ENCODE peak calls at places on chromosomes 16 and 17, in six cellular contexts. One of them, this sample, is unnamed.

GRCh38 chr17:34740516-34740915 is 161.1 kb downstream of the TMEM132E start:
- DNase-seq in H9: peak; percentile 19
- DNase-seq in spleen: no peak
- DNase-seq in esophagus squamous epithelium: no peak
- DNase-seq in heart right ventricle: no peak
- DNase-seq in H7: no peak
- DNase-seq in this sample: no peak

GRCh38 chr16:1941162-1941923 is 1.7 kb downstream of the MSRB1 start:
- DNase-seq in H7: peak; percentile 79
- DNase-seq in H9: peak; percentile 75
- DNase-seq in heart right ventricle: no peak
- DNase-seq in spleen: no peak
- DNase-seq in esophagus squamous epithelium: no peak
- DNase-seq in this sample: no peak

GRCh38 chr17:2215616-2216364 is 87.8 kb downstream of the SMG6 start:
- DNase-seq in H7: peak; percentile 75
- DNase-seq in heart right ventricle: peak; percentile 81
- DNase-seq in esophagus squamous epithelium: no peak
- DNase-seq in H9: peak; percentile 64
- DNase-seq in spleen: peak; percentile 90
- DNase-seq in this sample: peak; percentile 82

GRCh38 chr17:42669705-42670198 is 7.0 kb downstream of the PLEKHH3 start:
- DNase-seq in heart right ventricle: no peak
- DNase-seq in spleen: no peak
- DNase-seq in H9: no peak
- DNase-seq in esophagus squamous epithelium: no peak
- DNase-seq in H7: peak; percentile 94
- DNase-seq in this sample: no peak

GRCh38 chr17:47423406-47424295 is 99.9 kb downstream of the EFCAB13 start:
- DNase-seq in spleen: peak; percentile 75
- DNase-seq in H9: peak; percentile 68
- DNase-seq in H7: peak; percentile 81
- DNase-seq in esophagus squamous epithelium: no peak
- DNase-seq in heart right ventricle: peak; percentile 3
- DNase-seq in this sample: peak; percentile 18

GRCh38 chr17:9123594-9124553 is 102.6 kb downstream of the NTN1 start:
- DNase-seq in esophagus squamous epithelium: no peak
- DNase-seq in spleen: no peak
- DNase-seq in heart right ventricle: no peak
- DNase-seq in H9: no peak
- DNase-seq in H7: no peak
- DNase-seq in this sample: no peak

GRCh38 chr17:29376667-29377268 is 13.4 kb upstream of the TAOK1 start:
- DNase-seq in H7: peak; percentile 59
- DNase-seq in esophagus squamous epithelium: no peak
- DNase-seq in spleen: no peak
- DNase-seq in heart right ventricle: peak; percentile 6
- DNase-seq in H9: peak; percentile 54
- DNase-seq in this sample: no peak

GRCh38 chr17:9334536-9335446 is 240.8 kb downstream of the STX8 start:
- DNase-seq in heart right ventricle: no peak
- DNase-seq in H7: no peak
- DNase-seq in H9: no peak
- DNase-seq in spleen: no peak
- DNase-seq in esophagus squamous epithelium: no peak
- DNase-seq in this sample: no peak

GRCh38 chr17:66764559-66764958 is 70.4 kb upstream of the CACNG5 start:
- DNase-seq in H9: peak; percentile 36
- DNase-seq in spleen: no peak
- DNase-seq in heart right ventricle: no peak
- DNase-seq in H7: no peak
- DNase-seq in esophagus squamous epithelium: no peak
- DNase-seq in this sample: no peak

GRCh38 chr16:28513484-28514181 is 7.0 kb upstream of the IL27 start:
- DNase-seq in spleen: no peak
- DNase-seq in esophagus squamous epithelium: no peak
- DNase-seq in heart right ventricle: no peak
- DNase-seq in H7: no peak
- DNase-seq in H9: no peak
- DNase-seq in this sample: no peak

GRCh38 chr17:67850991-67851631 is 25.8 kb downstream of the BPTF start:
- DNase-seq in spleen: no peak
- DNase-seq in H9: no peak
- DNase-seq in heart right ventricle: no peak
- DNase-seq in esophagus squamous epithelium: no peak
- DNase-seq in H7: no peak
- DNase-seq in this sample: no peak

GRCh38 chr16:56257260-56257659 is 66.0 kb downstream of the GNAO1 start:
- DNase-seq in esophagus squamous epithelium: no peak
- DNase-seq in heart right ventricle: peak; percentile 63
- DNase-seq in H7: no peak
- DNase-seq in H9: no peak
- DNase-seq in spleen: no peak
- DNase-seq in this sample: no peak

GRCh38 chr16:56255904-56256303 is 64.6 kb downstream of the GNAO1 start:
- DNase-seq in heart right ventricle: no peak
- DNase-seq in H9: no peak
- DNase-seq in esophagus squamous epithelium: no peak
- DNase-seq in H7: no peak
- DNase-seq in spleen: no peak
- DNase-seq in this sample: no peak

GRCh38 chr16:56258508-56259424 is 67.5 kb downstream of the GNAO1 start:
- DNase-seq in spleen: no peak
- DNase-seq in H9: no peak
- DNase-seq in heart right ventricle: no peak
- DNase-seq in H7: no peak
- DNase-seq in esophagus squamous epithelium: no peak
- DNase-seq in this sample: no peak

GRCh38 chr16:56259425-56259779 is 68.1 kb downstream of the GNAO1 start:
- DNase-seq in esophagus squamous epithelium: no peak
- DNase-seq in spleen: no peak
- DNase-seq in heart right ventricle: no peak
- DNase-seq in H9: no peak
- DNase-seq in H7: no peak
- DNase-seq in this sample: no peak

DNA sequence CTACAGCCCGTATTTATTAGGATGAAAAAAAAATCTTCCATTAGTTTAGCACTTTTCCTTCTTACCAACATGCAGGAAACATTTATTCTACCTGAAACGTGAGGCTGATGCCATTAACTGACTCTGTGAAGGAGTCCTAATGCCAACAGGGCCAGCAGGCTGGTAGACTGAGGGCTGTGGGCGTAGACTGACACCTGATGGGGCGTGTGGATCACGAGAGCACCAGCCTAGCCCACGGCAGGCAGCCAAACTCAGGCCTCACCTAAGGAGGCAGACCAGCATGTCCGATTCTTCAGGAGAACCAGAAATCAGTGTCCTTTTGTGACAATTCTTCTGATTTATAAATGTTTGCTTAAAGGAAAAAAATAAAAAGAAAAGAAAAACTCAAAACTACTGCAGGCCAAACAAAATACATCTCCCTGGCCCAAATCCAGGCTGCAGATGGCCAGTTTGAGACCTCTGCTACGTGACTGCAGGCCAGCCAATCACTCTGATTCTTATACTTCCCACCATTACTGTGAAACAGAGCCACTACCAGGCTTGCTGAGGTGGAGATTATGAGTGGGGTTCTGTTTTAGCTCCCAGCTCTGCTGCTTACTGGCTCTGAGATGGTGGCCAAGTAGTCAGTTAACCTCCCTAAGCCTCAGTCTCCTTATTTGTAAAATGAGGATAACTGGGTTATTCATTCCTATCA is 66.5 kb downstream of the GNAO1 start:
- DNase-seq in heart right ventricle: peak; percentile 63
- DNase-seq in esophagus squamous epithelium: no peak
- DNase-seq in H9: no peak
- DNase-seq in spleen: no peak
- DNase-seq in H7: no peak
- DNase-seq in this sample: no peak
- H3K27me3 ChIP-seq in heart right ventricle: no peaks in the 10 kb centered on the region
- H3K27me3 ChIP-seq in esophagus squamous epithelium: no peaks in the 10 kb centered on the region
- H3K27me3 ChIP-seq in H9: no peaks in the 10 kb centered on the region
- H3K27me3 ChIP-seq in spleen: no peaks in the 10 kb centered on the region
- H3K27me3 ChIP-seq in H7: no peaks in the 10 kb centered on the region
- H3K27me3 ChIP-seq in this sample: peaks cover 2% of the 10 kb centered on the region

GRCh38 chr17:58403312-58403711 is 14.0 kb downstream of the RNF43 start:
- DNase-seq in spleen: no peak
- DNase-seq in esophagus squamous epithelium: no peak
- DNase-seq in H7: peak; percentile 46
- DNase-seq in heart right ventricle: no peak
- DNase-seq in H9: peak; percentile 65
- DNase-seq in this sample: no peak
- H3K27me3 ChIP-seq in spleen: no peaks in the 10 kb centered on the region
- H3K27me3 ChIP-seq in esophagus squamous epithelium: no peaks in the 10 kb centered on the region
- H3K27me3 ChIP-seq in H7: peaks cover 34% of the 10 kb centered on the region
- H3K27me3 ChIP-seq in heart right ventricle: no peaks in the 10 kb centered on the region
- H3K27me3 ChIP-seq in H9: peaks cover 39% of the 10 kb centered on the region
- H3K27me3 ChIP-seq in this sample: no peaks in the 10 kb centered on the region

DNA sequence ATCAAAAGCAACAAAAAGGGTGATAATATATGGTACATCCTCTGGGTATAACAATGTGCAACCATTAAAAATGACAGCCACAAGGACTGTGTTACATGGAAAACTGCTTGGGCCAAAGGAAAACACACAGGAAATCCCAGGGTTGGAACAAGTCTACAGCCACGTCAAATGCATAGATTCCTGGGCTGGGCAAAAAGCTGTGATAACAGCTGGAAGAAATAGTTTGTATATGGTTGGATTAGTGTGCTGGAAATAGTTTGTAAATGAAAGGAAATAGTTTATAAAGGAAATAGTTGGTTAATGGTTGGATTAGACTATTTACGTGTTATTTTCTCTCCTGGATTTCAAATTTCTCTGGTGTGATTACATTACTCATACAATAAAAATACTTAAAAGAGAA is 2.6 kb downstream of the HSD17B2 start:
- DNase-seq in heart right ventricle: no peak
- DNase-seq in esophagus squamous epithelium: no peak
- DNase-seq in H7: no peak
- DNase-seq in H9: no peak
- DNase-seq in spleen: no peak
- DNase-seq in this sample: no peak
- H3K27me3 ChIP-seq in heart right ventricle: peaks cover 8% of the 10 kb centered on the region
- H3K27me3 ChIP-seq in esophagus squamous epithelium: no peaks in the 10 kb centered on the region
- H3K27me3 ChIP-seq in H7: no peaks in the 10 kb centered on the region
- H3K27me3 ChIP-seq in H9: no peaks in the 10 kb centered on the region
- H3K27me3 ChIP-seq in spleen: peaks cover 14% of the 10 kb centered on the region
- H3K27me3 ChIP-seq in this sample: no peaks in the 10 kb centered on the region

DNA sequence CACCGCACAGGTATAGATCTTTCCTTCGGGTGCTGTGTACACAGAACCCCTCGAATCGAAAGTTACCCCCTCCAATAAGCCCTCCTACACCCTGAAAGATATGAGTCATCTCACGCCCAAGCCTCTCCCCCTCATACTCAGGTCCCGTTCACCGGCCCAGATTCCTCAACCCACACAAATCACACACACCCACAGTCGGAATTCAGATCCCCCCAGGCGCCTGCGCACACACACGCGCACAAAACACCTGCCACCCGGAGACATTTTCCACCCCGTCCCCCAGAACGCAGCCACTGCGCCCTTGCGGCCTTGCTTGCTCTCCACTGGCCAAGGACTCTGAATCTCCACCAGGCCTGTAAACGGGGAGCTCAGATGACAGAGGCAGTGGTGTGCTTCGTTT is 4.9 kb downstream of the JPH3 start:
- DNase-seq in spleen: no peak
- DNase-seq in H9: no peak
- DNase-seq in heart right ventricle: no peak
- DNase-seq in H7: no peak
- DNase-seq in esophagus squamous epithelium: no peak
- DNase-seq in this sample: no peak
- H3K27me3 ChIP-seq in spleen: peaks cover 65% of the 10 kb centered on the region
- H3K27me3 ChIP-seq in H9: no peaks in the 10 kb centered on the region
- H3K27me3 ChIP-seq in heart right ventricle: peaks cover 50% of the 10 kb centered on the region
- H3K27me3 ChIP-seq in H7: peaks cover 11% of the 10 kb centered on the region
- H3K27me3 ChIP-seq in esophagus squamous epithelium: peaks cover 12% of the 10 kb centered on the region
- H3K27me3 ChIP-seq in this sample: peaks cover 1% of the 10 kb centered on the region

This sample was measured in GM06990.